ENCODE peak calls at places on chromosomes 11 and 22, in five cellular contexts. D is A549, R is GM23338, G is K562, W is GM12878. Q is an unnamed sample.
A peak's percentile ranks its signal among the peaks of the same experiment; 100 is the strongest.

GRCh38 chr22:19793656-19794310 is 33.2 kb downstream of the TBX1 start:
- DNase-seq in D (no peak), R (no peak), G (no peak), W (no peak), Q (no peak)

GRCh38 chr11:61718046-61718531 is 34.3 kb upstream of the MYRF start:
- DNase-seq in D (no peak), R (no peak), G (no peak), W (no peak), Q (no peak)

GRCh38 chr22:45897736-45898135 is 79.2 kb downstream of the WNT7B start:
- DNase-seq in D (no peak), R (no peak), G (no peak), W (no peak), Q (no peak)

GRCh38 chr22:32796865-32797573 is 4.5 kb upstream of the TIMP3 start:
- DNase-seq in D (peak; percentile 21), R (peak; percentile 79), G (peak; percentile 54), W (no peak), Q (peak; percentile 44)

GRCh38 chr11:36399745-36400144 is 103.7 kb downstream of the PRR5L start:
- DNase-seq in D (no peak), R (no peak), G (no peak), W (no peak), Q (no peak)

GRCh38 chr11:3823303-3823702 is 14.9 kb downstream of the PGAP2 start:
- DNase-seq in D (no peak), R (no peak), G (no peak), W (no peak), Q (no peak)

GRCh38 chr11:118398797-118399564 is 2.4 kb upstream of the ATP5MG start:
- DNase-seq in D (no peak), R (no peak), G (no peak), W (no peak), Q (no peak)

GRCh38 chr22:36405671-36406070 is 17.9 kb upstream of the MYH9 start:
- DNase-seq in D (no peak), R (no peak), G (no peak), W (no peak), Q (no peak)

GRCh38 chr11:2750101-2750509 is 50.3 kb upstream of the KCNQ1OT1 start:
- DNase-seq in D (no peak), R (no peak), G (no peak), W (no peak), Q (no peak)

GRCh38 chr11:13837286-13837685 is 125.2 kb upstream of the SPON1 start:
- DNase-seq in D (no peak), R (no peak), G (no peak), W (no peak), Q (no peak)

GRCh38 chr11:8988329-8989234 is 15.2 kb downstream of the NRIP3 start:
- DNase-seq in D (no peak), R (no peak), G (peak; percentile 91), W (no peak), Q (no peak)

GRCh38 chr22:19317865-19318264 is 26.3 kb upstream of the CLTCL1 start:
- DNase-seq in D (no peak), R (no peak), G (no peak), W (no peak), Q (no peak)

GRCh38 chr22:33006220-33006954 is 51.8 kb downstream of the SYN3 start:
- DNase-seq in D (no peak), R (no peak), G (no peak), W (no peak), Q (peak; percentile 89)

GRCh38 chr11:117419136-117419914 is 91.7 kb downstream of the CEP164 start:
- DNase-seq in D (no peak), R (no peak), G (no peak), W (no peak), Q (no peak)

GRCh38 chr22:39325392-39325932 is 6.0 kb upstream of the RPL3 start:
- DNase-seq in D (no peak), R (no peak), G (no peak), W (no peak), Q (no peak)

GRCh38 chr22:29310863-29311339 is 4.5 kb downstream of the GAS2L1 start:
- DNase-seq in D (peak; percentile 91), R (peak; percentile 82), G (peak; percentile 89), W (no peak), Q (peak; percentile 73)

GRCh38 chr11:59600234-59600633 is 15.3 kb downstream of the OSBP start:
- DNase-seq in D (no peak), R (no peak), G (no peak), W (no peak), Q (no peak)

GRCh38 chr11:123145661-123146060 is 49.4 kb downstream of the CLMP start:
- DNase-seq in D (no peak), R (no peak), G (peak; percentile 4), W (no peak), Q (no peak)

GRCh38 chr11:72972541-72973128 is 158.4 kb downstream of the ATG16L2 start:
- DNase-seq in D (no peak), R (no peak), G (no peak), W (no peak), Q (no peak)

GRCh38 chr22:35947794-35948425 is 80.7 kb downstream of the RBFOX2 start:
- DNase-seq in D (no peak), R (no peak), G (no peak), W (no peak), Q (no peak)

GRCh38 chr11:9982127-9982795 is 311.8 kb downstream of the SBF2 start:
- DNase-seq in D (no peak), R (no peak), G (no peak), W (no peak), Q (no peak)

GRCh38 chr11:115471367-115471766 is 32.8 kb downstream of the CADM1 start:
- DNase-seq in D (no peak), R (no peak), G (no peak), W (peak; percentile 40), Q (peak; percentile 80)

GRCh38 chr11:1310315-1310687 is 869 bp upstream of the TOLLIP start:
- DNase-seq in D (no peak), R (no peak), G (no peak), W (no peak), Q (no peak)

GRCh38 chr22:48827228-48827810 is 1000.4 kb downstream of the BRD1 start:
- DNase-seq in D (no peak), R (no peak), G (no peak), W (no peak), Q (no peak)

GRCh38 chr11:20355221-20356219 is 8.0 kb upstream of the HTATIP2 start:
- DNase-seq in D (peak; percentile 52), R (peak; percentile 64), G (peak; percentile 72), W (no peak), Q (peak; percentile 78)

GRCh38 chr11:12810497-12810896 is 136.3 kb downstream of the TEAD1 start:
- DNase-seq in D (no peak), R (no peak), G (peak; percentile 75), W (no peak), Q (no peak)

DNA sequence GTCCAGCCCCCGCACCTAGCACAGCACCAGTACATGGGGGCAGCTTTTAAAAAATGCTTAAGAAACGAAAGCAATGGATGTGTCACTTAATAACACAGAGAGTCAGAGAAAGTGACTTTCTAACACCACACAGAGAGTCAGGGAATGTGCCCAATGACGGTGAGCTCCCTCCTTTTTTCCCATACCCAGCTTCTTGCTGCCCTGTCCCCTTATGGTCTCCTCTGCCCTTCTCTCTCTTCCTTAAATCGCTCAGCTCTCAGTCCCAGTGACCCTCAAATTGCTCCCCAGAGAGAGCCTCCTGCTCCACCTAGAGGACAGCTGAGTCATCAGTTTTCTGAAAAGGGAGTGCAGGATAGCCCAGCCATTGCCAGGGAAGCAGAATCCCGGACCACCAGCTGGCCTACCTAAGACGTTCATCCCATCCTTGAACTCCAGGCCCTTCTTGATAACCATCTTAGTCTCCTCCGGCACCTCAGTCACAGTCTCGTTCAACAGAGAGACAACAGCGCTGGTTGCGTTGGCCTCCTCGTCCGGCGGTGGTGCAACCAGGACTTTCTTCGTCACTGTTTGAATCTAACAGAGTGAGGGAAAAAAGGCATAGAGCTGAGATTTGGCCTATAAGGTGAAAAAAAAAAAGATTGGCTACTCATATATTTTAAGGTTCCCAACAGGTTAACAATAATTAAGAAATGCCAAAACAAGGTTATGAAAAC is 113.5 kb downstream of the SLC1A2 start:
- DNase-seq in D (peak; percentile 46), R (peak; percentile 84), G (peak; percentile 51), W (no peak), Q (peak; percentile 12)
- TF ChIP-seq JUNB in D (no peak), R (no peak), G (no peak), W (no peak), Q (no peak)

GRCh38 chr22:42692239-42693054 is 28.2 kb downstream of the A4GALT start:
- DNase-seq in D (no peak), R (peak; percentile 45), G (no peak), W (no peak), Q (no peak)
- TF ChIP-seq JUNB in D (no peak), R (no peak), G (no peak), W (no peak), Q (no peak)

GRCh38 chr11:131932584-131933360 is 562.4 kb downstream of the NTM start:
- DNase-seq in D (no peak), R (no peak), G (no peak), W (no peak), Q (no peak)
- TF ChIP-seq JUNB in D (no peak), R (no peak), G (no peak), W (no peak), Q (no peak)

GRCh38 chr11:34427171-34427805 is 11.4 kb upstream of the CAT start:
- DNase-seq in D (peak; percentile 62), R (no peak), G (peak; percentile 70), W (no peak), Q (peak; percentile 94)

GRCh38 chr11:34425360-34425759 is 13.4 kb upstream of the CAT start:
- DNase-seq in D (no peak), R (no peak), G (no peak), W (no peak), Q (no peak)

GRCh38 chr11:34423300-34423699 is 15.4 kb upstream of the CAT start:
- DNase-seq in D (no peak), R (no peak), G (no peak), W (no peak), Q (no peak)

GRCh38 chr11:34425863-34426262 is 12.9 kb upstream of the CAT start:
- DNase-seq in D (no peak), R (no peak), G (no peak), W (no peak), Q (no peak)

GRCh38 chr11:34426766-34427170 is 12.0 kb upstream of the CAT start:
- DNase-seq in D (no peak), R (no peak), G (no peak), W (no peak), Q (no peak)
- TF ChIP-seq JUNB in D (no peak), R (no peak), G (no peak), W (no peak), Q (no peak)

GRCh38 chr22:49995059-49995412 is 17.5 kb downstream of the IL17REL start:
- DNase-seq in D (no peak), R (no peak), G (no peak), W (no peak), Q (no peak)

GRCh38 chr22:49994361-49995058 is 18.1 kb downstream of the IL17REL start:
- DNase-seq in D (no peak), R (no peak), G (no peak), W (no peak), Q (no peak)

GRCh38 chr22:49996532-49997220 is 15.9 kb downstream of the IL17REL start:
- DNase-seq in D (no peak), R (no peak), G (no peak), W (no peak), Q (no peak)

GRCh38 chr22:49996192-49996531 is 16.4 kb downstream of the IL17REL start:
- DNase-seq in D (no peak), R (no peak), G (no peak), W (no peak), Q (no peak)

GRCh38 chr22:49995413-49996191 is 17.0 kb downstream of the IL17REL start:
- DNase-seq in D (no peak), R (no peak), G (no peak), W (no peak), Q (no peak)
- TF ChIP-seq JUNB in D (no peak), R (no peak), G (no peak), W (no peak), Q (no peak)

Q was measured in HepG2.